ENCODE peak calls at places on chromosome 21, in nine cellular contexts. B is fibroblast of lung; A is GM13976; L is Calu3; T is CD8-positive, alpha-beta T cell; G is progenitor cell of endocrine pancreas; Q is ovary; C is left lung; I is CD4-positive, alpha-beta T cell. H is an unnamed sample.

GRCh38 chr21:19607983-19608668 is 1204.5 kb upstream of the TMPRSS15 start:
- DNase-seq in B (no peak), G (no peak), L (no peak), T (no peak), Q (no peak), C (no peak), A (no peak), I (no peak), H (no peak)

GRCh38 chr21:43313939-43314405 is 113.0 kb downstream of the SIK1 start:
- DNase-seq in B (no peak), Q (no peak), G (no peak), I (no peak), T (no peak), L (no peak), A (no peak), C (no peak), H (no peak)

GRCh38 chr21:28538987-28539622 is 453.6 kb downstream of the LTN1 start:
- DNase-seq in Q (no peak), L (no peak), C (no peak), A (no peak), B (peak), I (no peak), T (no peak), G (no peak), H (no peak)

GRCh38 chr21:38837806-38838461 is 32.2 kb downstream of the ETS2 start:
- DNase-seq in B (no peak), Q (no peak), I (no peak), L (no peak), T (no peak), G (no peak), A (no peak), C (no peak), H (no peak)

GRCh38 chr21:27649323-27649722 is 682.4 kb upstream of the ADAMTS5 start:
- DNase-seq in B (peak), G (no peak), T (no peak), C (no peak), I (no peak), Q (no peak), A (no peak), L (no peak), H (no peak)

GRCh38 chr21:31732891-31733520 is 1.1 kb upstream of the SCAF4 start:
- DNase-seq in L (no peak), A (no peak), B (no peak), T (no peak), Q (peak), G (no peak), I (peak), C (no peak), H (no peak)

GRCh38 chr21:38965910-38966504 is 160.3 kb downstream of the ETS2 start:
- DNase-seq in T (no peak), C (peak), L (peak), G (peak), I (no peak), A (no peak), Q (peak), B (peak), H (no peak)

GRCh38 chr21:26124421-26124833 is 46.1 kb downstream of the APP start:
- DNase-seq in B (peak), C (no peak), Q (no peak), G (no peak), T (no peak), L (no peak), I (no peak), A (no peak), H (no peak)

GRCh38 chr21:43799301-43799840 is 10.0 kb downstream of the RRP1 start:
- DNase-seq in C (no peak), A (no peak), Q (no peak), L (no peak), G (no peak), T (no peak), I (no peak), B (no peak), H (no peak)

GRCh38 chr21:29656504-29657227 is 283.1 kb downstream of the GRIK1 start:
- DNase-seq in Q (no peak), A (peak), B (peak), C (no peak), T (no peak), L (no peak), I (no peak), G (no peak), H (no peak)

GRCh38 chr21:35648512-35648911 is 411.8 kb downstream of the SETD4 start:
- DNase-seq in I (no peak), G (no peak), B (no peak), L (no peak), A (no peak), C (no peak), T (no peak), Q (no peak), H (no peak)

GRCh38 chr21:35651166-35651565 is 409.2 kb downstream of the SETD4 start:
- DNase-seq in B (no peak), I (no peak), Q (no peak), T (no peak), C (no peak), L (no peak), G (no peak), A (no peak), H (no peak)

GRCh38 chr21:35652872-35653271 is 407.5 kb downstream of the SETD4 start:
- DNase-seq in A (no peak), Q (no peak), B (no peak), L (no peak), G (no peak), T (no peak), I (no peak), C (no peak), H (no peak)

GRCh38 chr21:35649186-35649585 is 411.1 kb downstream of the SETD4 start:
- DNase-seq in G (no peak), L (no peak), Q (no peak), T (no peak), A (no peak), I (no peak), B (peak), C (no peak), H (no peak)

GRCh38 chr21:35652196-35652595 is 408.1 kb downstream of the SETD4 start:
- DNase-seq in A (no peak), I (no peak), Q (no peak), C (no peak), B (no peak), T (no peak), L (no peak), G (no peak), H (no peak)
- TF ChIP-seq CTCF in A (no peak), I (no peak), Q (no peak), C (no peak), B (no peak), T (no peak), L (no peak), G (no peak), H (no peak)

DNA sequence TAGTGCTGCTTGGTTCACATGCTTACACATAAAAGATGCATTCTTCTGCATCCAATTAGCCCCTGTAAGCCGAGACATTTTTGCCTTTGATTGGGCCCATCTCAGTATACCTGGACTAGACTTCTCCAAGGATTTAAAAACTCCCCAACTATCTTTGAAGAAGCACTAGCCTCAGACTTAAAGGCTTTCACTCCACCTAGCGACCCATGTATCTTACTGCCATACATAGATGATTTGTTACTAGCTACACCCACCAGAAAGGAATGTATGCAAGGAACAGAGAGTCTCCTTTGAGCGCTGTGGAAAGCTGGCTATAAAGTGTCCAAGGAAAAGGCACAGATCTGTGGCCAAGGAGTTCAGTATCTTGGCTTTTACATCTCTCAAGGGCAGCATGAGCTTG is 91.7 kb downstream of the LIPI start:
- DNase-seq in L (no peak), A (no peak), C (no peak), Q (no peak), G (no peak), I (no peak), B (no peak), T (no peak), H (no peak)
- TF ChIP-seq CTCF in L (no peak), A (no peak), C (no peak), Q (no peak), G (no peak), I (no peak), B (no peak), T (no peak), H (no peak)

GRCh38 chr21:44847261-44848056 is 26.0 kb downstream of the PTTG1IP start:
- DNase-seq in G (no peak), T (no peak), B (no peak), A (peak), Q (peak), C (peak), L (no peak), I (no peak), H (peak)

GRCh38 chr21:44844256-44844655 is 26.4 kb upstream of the SUMO3 start:
- DNase-seq in B (no peak), C (peak), A (no peak), Q (no peak), I (no peak), T (no peak), L (no peak), G (no peak), H (no peak)

GRCh38 chr21:44846485-44847260 is 26.8 kb downstream of the PTTG1IP start:
- DNase-seq in T (peak), G (no peak), C (peak), Q (peak), L (no peak), A (peak), I (peak), B (no peak), H (peak)

GRCh38 chr21:44846201-44846484 is 27.3 kb downstream of the PTTG1IP start:
- DNase-seq in L (no peak), T (no peak), C (no peak), A (no peak), I (no peak), G (no peak), Q (no peak), B (peak), H (no peak)

DNA sequence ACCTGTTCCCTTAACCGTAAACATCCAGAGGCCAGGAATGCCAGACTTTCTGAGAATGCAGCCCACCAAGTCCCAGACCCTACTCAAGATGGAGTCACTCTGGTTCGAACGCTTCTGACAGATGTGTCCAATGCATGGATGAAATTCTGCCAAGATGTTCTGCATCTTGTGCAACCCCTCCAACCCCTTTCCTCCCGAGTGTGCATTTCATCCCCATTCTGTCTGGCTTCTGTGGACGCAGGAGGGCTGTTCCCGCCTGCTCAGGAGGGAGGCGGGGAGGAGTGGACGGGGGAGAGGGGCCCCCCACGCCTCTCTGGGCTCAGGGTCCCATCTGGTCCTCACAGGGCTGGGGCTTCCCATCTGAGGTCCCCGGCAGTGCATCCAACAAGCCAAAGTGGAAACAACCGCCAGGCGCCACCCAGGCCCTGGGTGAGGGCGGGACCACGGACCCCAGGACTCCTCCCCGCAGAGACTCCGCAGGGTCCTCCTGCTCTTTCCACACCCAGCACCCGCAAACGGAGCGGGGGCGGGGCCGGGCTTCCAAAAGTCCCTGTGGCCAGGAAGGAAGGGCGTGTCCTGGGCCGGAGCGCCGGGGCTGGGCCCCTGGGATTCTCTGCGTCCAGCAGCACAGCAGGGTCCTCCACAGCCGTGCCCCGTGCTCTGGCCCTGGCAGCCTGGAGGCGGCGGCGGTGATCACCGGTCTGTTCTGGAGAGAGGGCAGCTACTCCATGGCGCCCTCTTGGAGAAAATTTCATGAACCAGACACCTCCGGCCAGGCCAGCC is 27.7 kb upstream of the SUMO3 start:
- DNase-seq in L (peak), A (peak), Q (peak), I (peak), G (peak), C (peak), T (peak), B (peak), H (peak)
- TF ChIP-seq CTCF in L (peak), A (peak), Q (no peak), I (peak), G (peak), C (no peak), T (no peak), B (peak), H (no peak)

GRCh38 chr21:42150458-42151085 is 68.4 kb upstream of the ABCG1 start:
- DNase-seq in A (no peak), G (no peak), I (peak), L (no peak), B (no peak), Q (no peak), T (no peak), C (peak), H (no peak)
- TF ChIP-seq CTCF in A (no peak), G (no peak), I (no peak), L (no peak), B (no peak), Q (no peak), T (no peak), C (no peak), H (no peak)

DNA sequence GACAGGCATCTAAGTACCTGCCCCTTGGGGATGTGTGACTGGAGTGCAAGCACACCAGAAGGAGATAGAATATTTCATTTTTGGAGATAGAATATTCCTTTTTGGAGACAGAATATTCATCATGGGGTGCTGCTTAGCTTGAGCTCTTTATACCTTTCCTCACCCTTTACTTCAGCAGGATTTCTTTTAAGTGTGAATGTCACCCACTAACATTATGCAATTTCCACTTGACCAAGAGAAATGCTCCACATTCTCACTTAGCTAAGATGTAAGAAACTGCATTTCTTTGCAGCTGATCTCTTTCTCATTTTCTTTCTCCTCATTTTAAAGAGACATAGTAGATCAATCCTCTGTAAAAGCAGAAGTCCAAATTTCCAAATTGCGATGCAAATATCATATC is 436.7 kb downstream of the NCAM2 start:
- DNase-seq in I (no peak), A (no peak), T (no peak), L (no peak), G (no peak), B (no peak), C (no peak), Q (no peak), H (no peak)
- TF ChIP-seq CTCF in I (no peak), A (no peak), T (no peak), L (no peak), G (no peak), B (no peak), C (no peak), Q (no peak), H (no peak)

GRCh38 chr21:40844935-40845334 is 2.0 kb downstream of the DSCAM start:
- DNase-seq in G (no peak), B (no peak), I (no peak), C (no peak), T (no peak), Q (no peak), A (no peak), L (no peak), H (no peak)

GRCh38 chr21:40840441-40840840 is 6.5 kb downstream of the DSCAM start:
- DNase-seq in Q (no peak), B (no peak), I (no peak), A (no peak), L (no peak), T (no peak), C (no peak), G (no peak), H (no peak)

GRCh38 chr21:40839551-40839950 is 7.4 kb downstream of the DSCAM start:
- DNase-seq in T (no peak), A (no peak), G (no peak), C (no peak), B (no peak), L (no peak), Q (no peak), I (no peak), H (no peak)

GRCh38 chr21:40841524-40842196 is 5.3 kb downstream of the DSCAM start:
- DNase-seq in I (no peak), A (no peak), L (no peak), B (no peak), G (peak), Q (no peak), C (peak), T (no peak), H (no peak)

GRCh38 chr21:40842197-40842552 is 4.8 kb downstream of the DSCAM start:
- DNase-seq in G (no peak), L (no peak), Q (no peak), I (no peak), B (no peak), A (no peak), C (no peak), T (no peak), H (no peak)
- TF ChIP-seq CTCF in G (peak), L (no peak), Q (no peak), I (no peak), B (no peak), A (no peak), C (no peak), T (no peak), H (no peak)

DNA sequence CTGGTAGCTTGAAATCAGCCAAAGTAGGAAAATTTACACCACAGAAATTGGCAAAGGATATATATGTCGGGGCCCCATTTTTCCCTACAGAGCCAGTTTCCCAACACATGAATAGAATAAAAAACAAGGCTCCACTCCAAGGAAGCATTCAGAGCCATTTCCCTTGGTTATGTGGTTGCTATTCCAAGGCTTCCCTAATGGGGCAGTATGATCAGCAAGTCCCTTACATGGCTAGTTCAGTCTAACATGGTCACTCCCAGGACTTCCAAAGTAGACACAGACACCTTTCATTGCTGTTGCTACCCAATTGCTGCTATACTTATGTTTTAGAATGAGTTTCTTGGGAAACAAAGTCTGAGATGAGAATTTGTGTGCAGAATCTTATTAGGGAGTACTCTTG is 93.1 kb downstream of the C21orf91 start:
- DNase-seq in Q (no peak), I (no peak), L (no peak), T (no peak), A (no peak), C (no peak), G (no peak), B (no peak), H (no peak)
- TF ChIP-seq CTCF in Q (no peak), I (no peak), L (no peak), T (no peak), A (no peak), C (no peak), G (peak), B (peak), H (no peak)

GRCh38 chr21:37119421-37120218 is 46.6 kb downstream of the TTC3 start:
- DNase-seq in T (no peak), A (no peak), B (no peak), G (no peak), I (no peak), L (no peak), C (no peak), Q (no peak), H (no peak)
- TF ChIP-seq CTCF in T (no peak), A (no peak), B (no peak), G (no peak), I (no peak), L (no peak), C (no peak), Q (no peak), H (no peak)

H was measured in activated B cell treated with CpG ODN at 0.5 μM for 24 hours.